ENCODE peak calls at places on chromosomes 11 and 22, in five cellular contexts. A, P, M, Z and S are unnamed samples.

GRCh38 chr22:41256254-41256897 is 15.6 kb upstream of the CHADL start:
- DNase-seq in M (peak; percentile 80), P (no peak), A (peak; percentile 61), Z (no peak), S (no peak)

GRCh38 chr11:121024989-121025388 is 1.1 kb downstream of the TBCEL start:
- DNase-seq in M (peak; percentile 9), A (no peak), Z (no peak), P (no peak), S (no peak)

GRCh38 chr11:95095858-95096587 is 6.4 kb downstream of the ENDOD1 start:
- DNase-seq in Z (no peak), A (no peak), P (no peak), M (peak; percentile 53), S (no peak)

GRCh38 chr11:128210148-128210940 is 377.0 kb downstream of the ETS1 start:
- DNase-seq in P (no peak), Z (no peak), A (peak; percentile 36), M (peak; percentile 94), S (peak; percentile 62)

GRCh38 chr22:17867160-17867785 is 93.0 kb upstream of the BID start:
- DNase-seq in M (no peak), Z (no peak), P (no peak), A (no peak), S (no peak)

GRCh38 chr11:68025047-68025446 is 5.4 kb upstream of the NDUFS8 start:
- DNase-seq in P (no peak), Z (no peak), A (no peak), M (no peak), S (no peak)

GRCh38 chr22:34437140-34437539 is 516.9 kb upstream of the LARGE1 start:
- DNase-seq in M (no peak), P (no peak), A (no peak), Z (no peak), S (peak; percentile 71)

GRCh38 chr11:67286621-67287333 is 2.3 kb upstream of the ANKRD13D start:
- DNase-seq in M (no peak), A (no peak), P (no peak), Z (no peak), S (no peak)

GRCh38 chr11:19808076-19808911 is 95.7 kb downstream of the NAV2 start:
- DNase-seq in Z (no peak), M (no peak), P (no peak), A (no peak), S (no peak)

GRCh38 chr11:122523841-122524531 is 131.5 kb upstream of the UBASH3B start:
- DNase-seq in M (no peak), A (no peak), P (no peak), Z (no peak), S (peak; percentile 51)

GRCh38 chr22:32199961-32200360 is 4.9 kb downstream of the RFPL2 start:
- DNase-seq in Z (no peak), A (no peak), M (no peak), P (no peak), S (no peak)

GRCh38 chr11:65860278-65861164 is at the start of gene MUS81:
- DNase-seq in Z (peak; percentile 97), A (peak; percentile 89), M (peak; percentile 97), P (peak; percentile 98), S (peak; percentile 97)
- TF ChIP-seq POLR2A in Z (peak; percentile 70), A (peak; percentile 77), M (peak; percentile 62), P (no peak), S (peak; percentile 57)

DNA sequence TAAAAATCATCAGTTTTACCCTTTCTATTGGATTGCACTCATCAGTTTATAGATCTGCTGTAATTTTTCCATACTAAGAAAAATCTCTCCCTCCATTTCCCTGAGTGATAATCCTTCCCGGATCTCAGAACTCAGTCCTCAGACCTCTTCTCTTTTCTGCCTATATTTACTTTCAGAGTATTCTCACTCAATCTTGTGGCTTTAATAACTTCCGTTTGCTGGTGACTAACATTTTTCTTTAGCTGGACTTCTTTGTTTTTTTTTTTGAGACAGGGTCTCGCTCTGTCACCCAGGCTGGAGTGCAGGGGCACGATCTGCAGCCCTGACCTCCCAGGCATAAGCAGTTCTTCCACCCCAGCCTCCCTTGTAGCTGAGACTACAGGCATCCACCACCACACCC is 10.4 kb downstream of the ATXN10 start:
- DNase-seq in P (no peak), M (no peak), Z (no peak), A (no peak), S (no peak)
- TF ChIP-seq POLR2A in P (no peak), M (no peak), Z (no peak), A (no peak), S (no peak)

GRCh38 chr11:65798882-65799281 is 12.0 kb downstream of the OVOL1 start:
- DNase-seq in P (no peak), Z (no peak), M (no peak), A (no peak), S (no peak)

GRCh38 chr11:65806972-65807371 is 20.1 kb downstream of the OVOL1 start:
- DNase-seq in Z (no peak), P (no peak), A (no peak), M (no peak), S (no peak)

GRCh38 chr11:65801153-65801987 is 14.5 kb downstream of the OVOL1 start:
- DNase-seq in Z (no peak), M (no peak), P (no peak), A (no peak), S (no peak)

GRCh38 chr11:65803797-65804492 is 17.1 kb downstream of the OVOL1 start:
- DNase-seq in P (no peak), Z (no peak), A (no peak), M (no peak), S (no peak)

GRCh38 chr11:65802841-65803240 is 16.0 kb downstream of the OVOL1 start:
- DNase-seq in A (no peak), P (no peak), Z (no peak), M (no peak), S (no peak)
- TF ChIP-seq POLR2A in A (no peak), P (no peak), Z (no peak), M (no peak), S (no peak)

GRCh38 chr11:8871283-8871775 is 39.7 kb upstream of the AKIP1 start:
- DNase-seq in A (peak; percentile 68), M (peak; percentile 94), P (peak; percentile 82), Z (peak; percentile 52), S (peak; percentile 37)
- TF ChIP-seq POLR2A in A (peak; percentile 35), M (peak; percentile 66), P (no peak), Z (no peak), S (no peak)

GRCh38 chr22:50293441-50294318 is 13.8 kb downstream of the PLXNB2 start:
- DNase-seq in Z (no peak), A (peak; percentile 72), M (peak; percentile 60), P (no peak), S (peak; percentile 71)
- TF ChIP-seq POLR2A in Z (no peak), A (peak; percentile 31), M (no peak), P (no peak), S (no peak)

DNA sequence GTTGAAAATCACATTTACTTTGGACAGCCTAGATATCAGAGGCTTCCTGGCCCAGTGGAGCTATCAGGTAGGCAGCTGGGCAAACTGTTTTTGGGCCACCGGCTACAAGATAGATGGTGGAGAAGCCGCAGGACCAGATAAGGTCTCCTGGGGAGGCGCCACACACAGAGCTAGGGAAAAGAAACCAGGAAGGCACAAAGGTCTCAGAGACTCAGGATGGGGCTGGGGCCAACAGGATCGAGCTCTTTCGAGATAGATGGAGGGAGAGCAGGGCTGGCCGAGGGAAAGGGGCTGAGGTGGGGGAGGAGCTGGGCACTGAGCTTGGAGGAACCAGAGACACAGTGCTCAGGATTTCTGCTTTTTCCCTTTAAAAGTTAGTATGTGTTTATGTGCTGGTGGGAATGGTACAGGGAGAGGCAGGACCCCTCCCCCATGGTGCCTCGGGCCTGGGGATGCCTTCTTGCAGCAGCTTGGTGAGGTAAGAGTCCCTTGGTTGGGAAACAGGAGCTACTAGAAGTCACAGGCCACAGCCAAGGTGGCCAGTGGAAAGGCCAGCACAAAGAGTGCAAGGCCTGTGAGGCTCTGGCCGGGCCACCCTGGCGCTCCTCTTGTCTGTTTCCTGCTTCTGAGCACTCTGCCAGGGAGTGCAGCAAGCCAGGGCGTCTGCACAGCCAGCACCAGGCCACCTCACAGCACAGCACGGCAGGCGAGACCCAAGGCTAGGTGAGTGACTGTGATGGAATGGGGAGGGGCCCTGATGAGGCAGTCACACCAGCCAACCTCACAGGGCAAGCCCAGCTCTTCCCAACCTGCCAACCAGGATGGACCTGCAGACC is 11.5 kb upstream of the NAP1L4 start:
- DNase-seq in Z (no peak), A (no peak), M (no peak), P (peak; percentile 38), S (peak; percentile 17)
- TF ChIP-seq POLR2A in Z (no peak), A (no peak), M (no peak), P (no peak), S (peak; percentile 48)